ENCODE peak calls at places on chromosomes 11 and 22, in nine cellular contexts. B, M, X, U, J, O, H, W and K are unnamed samples.

GRCh38 chr11:64987998-64988854 is 8.5 kb downstream of the BATF2 start:
- DNase-seq in O (no peak), M (no peak), U (no peak), J (no peak), X (no peak), W (no peak), H (no peak), B (no peak), K (no peak)

GRCh38 chr11:15258433-15259350 is 144.0 kb downstream of the INSC start:
- DNase-seq in O (no peak), X (peak; percentile 54), B (peak; percentile 23), M (no peak), U (no peak), J (no peak), W (peak; percentile 16), H (no peak), K (no peak)

GRCh38 chr22:47589271-47590250 is 827.1 kb downstream of the TBC1D22A start:
- DNase-seq in W (no peak), B (no peak), J (peak; percentile 82), O (no peak), M (no peak), H (no peak), X (no peak), U (no peak), K (no peak)

GRCh38 chr22:48579035-48579914 is 1248.4 kb downstream of the BRD1 start:
- DNase-seq in H (no peak), J (no peak), U (no peak), W (no peak), B (no peak), X (no peak), M (no peak), O (no peak), K (no peak)

GRCh38 chr11:30698425-30698824 is 112.3 kb upstream of the MPPED2 start:
- DNase-seq in M (no peak), X (no peak), J (no peak), W (no peak), H (no peak), U (no peak), B (no peak), O (no peak), K (no peak)

GRCh38 chr22:25956801-25957200 is 212.5 kb upstream of the SEZ6L start:
- DNase-seq in U (no peak), O (no peak), J (no peak), H (no peak), W (no peak), B (no peak), X (no peak), M (no peak), K (no peak)

GRCh38 chr11:70876685-70877084 is 375.7 kb downstream of the SHANK2 start:
- DNase-seq in M (no peak), J (no peak), B (no peak), X (no peak), U (no peak), W (no peak), H (no peak), O (no peak), K (no peak)

GRCh38 chr22:26362471-26362870 is 66.6 kb upstream of the ASPHD2 start:
- DNase-seq in O (no peak), J (no peak), W (peak; percentile 4), X (no peak), U (no peak), H (no peak), B (no peak), M (no peak), K (no peak)

GRCh38 chr11:50072226-50073112 is 39.8 kb downstream of the OR4C45 start:
- DNase-seq in H (no peak), J (peak; percentile 69), B (no peak), U (no peak), M (no peak), X (no peak), O (no peak), W (no peak), K (no peak)

GRCh38 chr11:120547871-120548681 is 36.5 kb downstream of the GRIK4 start:
- DNase-seq in X (peak; percentile 88), U (peak; percentile 29), O (no peak), M (peak; percentile 84), H (no peak), J (peak; percentile 94), B (peak; percentile 94), W (peak; percentile 94), K (peak; percentile 58)

GRCh38 chr11:112289588-112290461 is 29.2 kb upstream of the PLET1 start:
- DNase-seq in W (peak; percentile 69), J (peak; percentile 94), X (peak; percentile 47), B (peak; percentile 52), U (peak; percentile 62), O (peak; percentile 76), H (peak; percentile 67), M (no peak), K (peak; percentile 57)

GRCh38 chr11:6615882-6616585 is 3.2 kb downstream of the TPP1 start:
- DNase-seq in W (no peak), O (no peak), U (no peak), M (no peak), H (no peak), B (no peak), J (no peak), X (peak; percentile 23), K (no peak)

GRCh38 chr11:257766-258493 is 20.3 kb upstream of the NLRP6 start:
- DNase-seq in X (no peak), U (no peak), H (peak; percentile 30), W (no peak), O (no peak), J (peak; percentile 65), M (no peak), B (no peak), K (no peak)

GRCh38 chr11:28673687-28674431 is 565.7 kb downstream of the METTL15 start:
- DNase-seq in X (no peak), J (no peak), H (no peak), O (no peak), M (peak; percentile 78), B (no peak), U (no peak), W (no peak), K (no peak)

GRCh38 chr22:49678842-49679170 is 148.9 kb downstream of the BRD1 start:
- DNase-seq in X (no peak), O (no peak), H (no peak), W (no peak), U (no peak), B (no peak), J (no peak), M (no peak), K (no peak)

GRCh38 chr11:93740031-93740801 is 1.1 kb downstream of the TAF1D start:
- DNase-seq in H (peak; percentile 80), M (no peak), U (no peak), O (no peak), W (peak; percentile 46), B (peak; percentile 38), X (peak; percentile 21), J (no peak), K (no peak)

GRCh38 chr11:59776210-59777066 is 21.3 kb downstream of the STX3 start:
- DNase-seq in O (no peak), M (no peak), H (no peak), X (peak; percentile 68), U (no peak), W (peak; percentile 38), B (peak; percentile 65), J (no peak), K (no peak)

GRCh38 chr11:125091247-125091876 is 20.1 kb downstream of the TMEM218 start:
- DNase-seq in J (peak; percentile 84), X (peak; percentile 83), U (no peak), W (peak; percentile 89), M (no peak), H (peak; percentile 42), B (peak; percentile 85), O (no peak), K (no peak)

GRCh38 chr11:106281455-106282173 is 204.2 kb downstream of the AASDHPPT start:
- DNase-seq in U (no peak), M (peak; percentile 78), B (peak; percentile 92), H (no peak), W (peak; percentile 81), J (no peak), X (peak; percentile 62), O (no peak), K (no peak)

GRCh38 chr11:17351510-17352176 is at the start of gene NCR3LG1:
- DNase-seq in U (peak; percentile 15), O (peak; percentile 35), W (peak; percentile 84), X (peak; percentile 67), B (peak; percentile 84), M (no peak), H (peak; percentile 23), J (no peak), K (peak; percentile 46)

GRCh38 chr11:26793517-26793916 is 71.7 kb upstream of the SLC5A12 start:
- DNase-seq in O (no peak), B (no peak), X (no peak), W (no peak), U (no peak), J (no peak), H (no peak), M (no peak), K (no peak)

GRCh38 chr11:86938900-86939880 is 16.0 kb downstream of the FZD4 start:
- DNase-seq in M (no peak), H (peak; percentile 47), W (peak; percentile 75), J (no peak), B (peak; percentile 80), O (no peak), X (peak; percentile 59), U (no peak), K (no peak)

GRCh38 chr11:88569342-88569741 is 231.8 kb upstream of the CTSC start:
- DNase-seq in B (peak; percentile 16), O (no peak), H (no peak), J (no peak), X (no peak), M (no peak), W (no peak), U (no peak), K (no peak)
- TF ChIP-seq CTCF in B (no peak), O (no peak), H (no peak), J (no peak), X (no peak), M (no peak), W (no peak), U (no peak), K (no peak)

DNA sequence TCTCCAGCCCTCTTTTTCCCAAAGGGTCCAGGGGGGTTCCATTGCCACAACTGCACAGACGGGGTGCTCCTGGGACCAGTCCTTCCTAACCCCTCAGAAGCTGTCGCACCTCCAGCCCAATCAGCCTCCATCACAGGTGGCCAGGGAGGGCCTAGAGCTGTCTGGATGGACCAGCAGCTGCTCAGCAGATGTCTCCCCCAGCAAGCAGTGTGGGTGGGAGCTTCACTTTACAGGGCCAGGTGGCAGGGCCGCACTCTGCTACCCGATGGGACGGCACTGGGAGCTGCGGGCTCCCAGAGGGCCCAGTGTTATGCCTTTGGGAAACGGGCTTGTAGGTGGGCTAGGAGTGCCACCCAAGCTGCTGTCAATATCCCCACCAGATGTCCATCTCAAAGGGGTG is 120.5 kb downstream of the DSCAML1 start:
- DNase-seq in B (no peak), J (no peak), W (no peak), U (no peak), X (no peak), M (no peak), O (no peak), H (no peak), K (no peak)
- TF ChIP-seq CTCF in B (no peak), J (no peak), W (no peak), U (no peak), X (no peak), M (no peak), O (no peak), H (no peak), K (no peak)

GRCh38 chr11:18540207-18541009 is 13.7 kb upstream of the TSG101 start:
- DNase-seq in H (peak; percentile 32), W (peak; percentile 20), M (no peak), J (no peak), B (peak; percentile 41), O (no peak), U (no peak), X (peak; percentile 30), K (no peak)
- TF ChIP-seq CTCF in H (peak; percentile 37), W (peak; percentile 40), M (no peak), J (peak; percentile 59), B (peak; percentile 52), O (peak; percentile 79), U (no peak), X (peak; percentile 46), K (no peak)

GRCh38 chr11:68020575-68020974 is 9.9 kb upstream of the NDUFS8 start:
- DNase-seq in B (peak; percentile 41), J (no peak), M (no peak), O (no peak), X (no peak), H (no peak), U (no peak), W (peak; percentile 49), K (no peak)
- TF ChIP-seq CTCF in B (peak; percentile 49), J (peak; percentile 50), M (peak; percentile 42), O (no peak), X (peak; percentile 59), H (peak; percentile 13), U (no peak), W (peak; percentile 47), K (no peak)